ENCODE peak calls at places on chromosomes 6 and 20, in ten cellular contexts. I is substantia nigra; Z is effector memory CD4-positive, alpha-beta T cell; R is dorsolateral prefrontal cortex; A is psoas muscle; D is lung; V is GM23338; X is A673; Q is H9; J is aorta. O is an unnamed sample.

GRCh38 chr20:45223136-45223535 is 2.0 kb downstream of the SEMG2 start:
- DNase-seq in A (no peak), J (no peak), R (no peak), Z (no peak), X (no peak), V (no peak), D (no peak), Q (no peak), I (no peak), O (no peak)

GRCh38 chr20:49781676-49782075 is 31.0 kb upstream of the SLC9A8 start:
- DNase-seq in R (no peak), V (no peak), Q (no peak), D (no peak), Z (no peak), A (no peak), J (no peak), I (no peak), X (no peak), O (no peak)

GRCh38 chr6:27296106-27296783 is 15.8 kb downstream of the POM121L2 start:
- DNase-seq in A (no peak), D (no peak), Z (no peak), X (peak), R (no peak), I (no peak), Q (peak), V (peak), J (no peak), O (no peak)

GRCh38 chr20:7214081-7214740 is 446.7 kb downstream of the BMP2 start:
- DNase-seq in Z (no peak), A (no peak), J (no peak), I (no peak), Q (peak), V (peak), R (no peak), X (no peak), D (no peak), O (no peak)

GRCh38 chr20:10676518-10676917 is 2.7 kb upstream of the JAG1 start:
- DNase-seq in Q (no peak), J (no peak), D (no peak), I (no peak), A (no peak), Z (no peak), R (no peak), X (no peak), V (no peak), O (no peak)

GRCh38 chr6:55397986-55398385 is 70.7 kb downstream of the GFRAL start:
- DNase-seq in X (no peak), I (no peak), J (no peak), Z (no peak), Q (no peak), R (no peak), A (no peak), D (no peak), V (no peak), O (no peak)

GRCh38 chr6:4350571-4351505 is 215.5 kb upstream of the ECI2 start:
- DNase-seq in Q (no peak), J (no peak), D (no peak), V (no peak), R (no peak), I (no peak), A (no peak), X (no peak), Z (no peak), O (no peak)

GRCh38 chr20:54199721-54200176 is 8.1 kb upstream of the PFDN4 start:
- DNase-seq in A (peak), V (peak), Q (peak), D (peak), R (peak), X (peak), Z (peak), I (peak), J (peak), O (peak)

GRCh38 chr6:37456816-37457560 is 24.0 kb downstream of the CMTR1 start:
- DNase-seq in D (no peak), V (no peak), A (no peak), Q (no peak), X (no peak), I (no peak), J (no peak), R (no peak), Z (no peak), O (no peak)

GRCh38 chr6:127404594-127405178 is 54.5 kb downstream of the KIAA0408 start:
- DNase-seq in I (no peak), D (no peak), Q (no peak), R (no peak), J (no peak), V (no peak), Z (no peak), A (no peak), X (no peak), O (no peak)

GRCh38 chr20:10540636-10541493 is 105.8 kb downstream of the SLX4IP start:
- DNase-seq in J (no peak), R (no peak), I (no peak), A (no peak), Z (no peak), V (no peak), Q (no peak), X (peak), D (no peak), O (no peak)

GRCh38 chr6:32933661-32934085 is 7.2 kb downstream of the HLA-DMB start:
- DNase-seq in A (peak), R (no peak), V (peak), J (peak), Z (peak), Q (peak), X (peak), I (peak), D (peak), O (peak)

GRCh38 chr6:95352064-95352463 is 225.3 kb upstream of the MANEA start:
- DNase-seq in V (no peak), A (no peak), R (no peak), I (no peak), J (no peak), Z (no peak), X (peak), Q (no peak), D (no peak), O (no peak)

GRCh38 chr6:82015043-82015442 is 232.5 kb downstream of the IBTK start:
- DNase-seq in Z (no peak), V (no peak), Q (no peak), R (no peak), J (no peak), X (no peak), I (no peak), A (no peak), D (no peak), O (no peak)

GRCh38 chr6:107108201-107108890 is 7.0 kb downstream of the BEND3 start:
- DNase-seq in V (no peak), D (no peak), A (no peak), Q (no peak), J (no peak), I (no peak), X (no peak), Z (no peak), R (no peak), O (no peak)

GRCh38 chr6:84568971-84569370 is 195.4 kb downstream of the TBX18 start:
- DNase-seq in I (no peak), D (no peak), R (no peak), J (no peak), V (peak), Q (no peak), X (peak), A (no peak), Z (no peak), O (no peak)

GRCh38 chr20:11814276-11814675 is 103.4 kb upstream of the BTBD3 start:
- DNase-seq in A (no peak), R (no peak), X (no peak), J (no peak), Q (no peak), V (no peak), Z (no peak), D (no peak), I (no peak), O (no peak)

GRCh38 chr6:83252717-83253116 is 59.6 kb downstream of the RWDD2A start:
- DNase-seq in X (no peak), R (no peak), Q (no peak), A (no peak), Z (no peak), D (no peak), J (no peak), V (peak), I (no peak), O (no peak)

GRCh38 chr20:61925555-61926252 is 140.0 kb downstream of the TAF4 start:
- DNase-seq in A (peak), R (no peak), V (no peak), J (no peak), D (no peak), I (no peak), X (peak), Z (no peak), Q (no peak), O (peak)

GRCh38 chr6:30124391-30124790 is 11.5 kb upstream of the TRIM31 start:
- DNase-seq in J (no peak), D (no peak), I (no peak), R (no peak), Z (no peak), Q (no peak), V (no peak), X (no peak), A (no peak), O (no peak)
- H3K27ac ChIP-seq in J (no peak), D (no peak), I (no peak), R (no peak), Z (no peak), Q (no peak), V (no peak), X (no peak), A (no peak), O (no peak)

GRCh38 chr6:109690373-109690739 is 646 bp downstream of the AK9 start:
- DNase-seq in Z (peak), Q (peak), I (peak), R (peak), J (peak), A (peak), V (peak), X (no peak), D (peak), O (peak)
- H3K27ac ChIP-seq in Z (peak), Q (peak), I (peak), R (peak), J (no peak), A (peak), V (peak), X (peak), D (peak), O (peak)

GRCh38 chr6:17930321-17930993 is 57.0 kb downstream of the KIF13A start:
- DNase-seq in Z (no peak), D (no peak), A (no peak), I (no peak), J (no peak), R (no peak), V (no peak), Q (no peak), X (no peak), O (no peak)
- H3K27ac ChIP-seq in Z (no peak), D (peak), A (peak), I (peak), J (peak), R (peak), V (peak), Q (no peak), X (no peak), O (peak)

GRCh38 chr6:43427406-43428111 is at the start of gene ABCC10:
- DNase-seq in D (peak), Z (peak), J (peak), A (peak), V (peak), R (peak), X (peak), I (peak), Q (peak), O (peak)
- H3K27ac ChIP-seq in D (peak), Z (peak), J (no peak), A (peak), V (peak), R (peak), X (peak), I (peak), Q (no peak), O (peak)

DNA sequence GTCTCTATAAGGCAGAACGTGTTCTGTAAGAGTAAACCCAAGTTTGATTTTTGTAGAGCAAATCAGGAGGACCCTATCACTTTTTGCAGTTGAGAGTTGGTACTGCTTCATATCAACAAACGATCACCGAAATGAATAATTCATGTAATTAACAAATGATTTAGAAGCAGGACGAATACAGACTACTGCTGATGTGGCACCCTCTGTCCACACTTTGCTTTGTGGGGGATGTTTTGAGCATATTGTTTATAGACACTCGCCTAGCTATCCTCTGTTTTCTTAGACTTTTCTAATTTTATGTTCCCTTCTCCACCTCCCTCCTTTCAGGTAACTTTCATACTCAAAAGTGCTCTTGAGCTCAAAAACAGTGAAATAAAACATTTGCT is 1.6 kb downstream of the CD2AP start:
- DNase-seq in R (no peak), Z (no peak), A (no peak), X (peak), I (no peak), Q (no peak), J (no peak), V (no peak), D (no peak), O (no peak)
- H3K27ac ChIP-seq in R (no peak), Z (no peak), A (peak), X (peak), I (no peak), Q (peak), J (no peak), V (peak), D (peak), O (peak)

GRCh38 chr6:5529733-5530132 is 268.4 kb downstream of the FARS2 start:
- DNase-seq in Q (no peak), V (no peak), D (no peak), A (no peak), Z (no peak), J (no peak), R (no peak), I (no peak), X (no peak), O (no peak)
- H3K27ac ChIP-seq in Q (no peak), V (peak), D (no peak), A (no peak), Z (no peak), J (no peak), R (no peak), I (no peak), X (no peak), O (no peak)

GRCh38 chr20:40506567-40506966 is 182.5 kb downstream of the MAFB start:
- DNase-seq in R (peak), D (peak), Z (no peak), Q (no peak), X (peak), V (no peak), I (peak), J (peak), A (peak), O (peak)
- H3K27ac ChIP-seq in R (no peak), D (no peak), Z (no peak), Q (no peak), X (no peak), V (no peak), I (no peak), J (no peak), A (no peak), O (no peak)

GRCh38 chr6:116352515-116353471 is 18.0 kb upstream of the DSE start:
- DNase-seq in R (no peak), V (no peak), J (no peak), I (no peak), A (no peak), X (no peak), D (no peak), Z (no peak), Q (no peak), O (no peak)
- H3K27ac ChIP-seq in R (no peak), V (no peak), J (no peak), I (no peak), A (no peak), X (no peak), D (no peak), Z (no peak), Q (no peak), O (no peak)

DNA sequence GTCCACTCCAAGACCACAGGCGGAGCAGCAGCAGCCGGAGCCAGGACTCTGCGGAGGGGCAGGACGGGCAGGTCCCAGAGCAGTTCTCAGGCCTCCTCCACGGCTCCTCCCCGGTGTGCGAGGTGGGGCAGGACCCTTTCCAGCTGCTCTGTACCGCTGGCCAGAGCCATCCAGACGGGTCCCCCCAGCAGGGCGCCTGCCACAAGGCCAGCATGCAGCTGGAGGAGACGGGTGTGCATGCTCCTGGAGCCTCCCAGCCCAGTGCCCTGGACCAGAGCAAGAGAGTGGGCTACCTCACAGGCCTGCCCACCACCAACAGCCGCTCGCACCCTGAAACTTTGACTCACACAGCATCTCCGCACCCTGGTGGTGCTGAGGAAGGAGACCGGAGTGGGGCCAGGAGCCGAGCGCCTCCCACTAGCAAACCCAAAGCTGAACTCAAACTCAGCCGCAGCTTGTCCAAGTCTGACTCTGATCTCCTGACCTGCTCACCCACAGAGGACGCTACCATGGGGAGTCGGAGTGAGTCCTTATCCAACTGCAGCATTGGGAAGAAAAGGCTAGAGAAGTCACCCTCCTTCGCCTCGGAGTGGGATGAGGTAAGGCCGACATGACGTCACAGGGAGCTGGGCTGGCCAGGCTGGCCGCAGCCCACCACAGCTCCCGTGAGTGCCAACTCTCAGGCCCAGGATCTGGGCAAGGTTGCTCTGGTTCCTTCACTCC is 123.5 kb downstream of the TCP11 start:
- DNase-seq in I (no peak), D (peak), Z (no peak), X (no peak), A (peak), J (peak), R (no peak), Q (no peak), V (no peak), O (peak)
- H3K27ac ChIP-seq in I (peak), D (peak), Z (no peak), X (peak), A (peak), J (peak), R (peak), Q (no peak), V (no peak), O (peak)

GRCh38 chr6:26221186-26221585 is 134.0 kb downstream of the HFE start:
- DNase-seq in Z (no peak), I (no peak), R (no peak), A (no peak), V (no peak), J (no peak), D (no peak), X (no peak), Q (no peak), O (no peak)

GRCh38 chr6:26222587-26222986 is 135.4 kb downstream of the HFE start:
- DNase-seq in X (no peak), J (no peak), D (no peak), A (no peak), I (no peak), R (no peak), V (no peak), Z (no peak), Q (no peak), O (no peak)

GRCh38 chr6:26223213-26223612 is 136.0 kb downstream of the HFE start:
- DNase-seq in D (no peak), Q (no peak), Z (no peak), J (no peak), I (no peak), X (peak), A (no peak), V (no peak), R (no peak), O (no peak)

GRCh38 chr6:26218824-26219223 is 131.6 kb downstream of the HFE start:
- DNase-seq in Q (no peak), J (no peak), R (no peak), A (no peak), D (no peak), X (no peak), Z (no peak), V (no peak), I (no peak), O (no peak)

GRCh38 chr6:26220353-26220970 is 133.2 kb downstream of the HFE start:
- DNase-seq in Z (no peak), Q (no peak), A (no peak), V (peak), I (no peak), X (no peak), J (no peak), R (no peak), D (no peak), O (no peak)
- H3K27ac ChIP-seq in Z (no peak), Q (peak), A (no peak), V (peak), I (no peak), X (peak), J (no peak), R (no peak), D (no peak), O (no peak)